ENCODE peak calls at places on chromosome 1, in nine cellular contexts. One of them, this sample, is unnamed.

GRCh38 chr1:223731076-223731770 is 18.9 kb downstream of the CAPN2 start:
- DNase-seq in A549: no peak
- DNase-seq in upper lobe of left lung: no peak
- DNase-seq in transverse colon: peak
- DNase-seq in tibial nerve: peak
- DNase-seq in stomach: peak
- DNase-seq in ovary: peak
- DNase-seq in sigmoid colon: peak
- DNase-seq in SK-N-SH: no peak
- DNase-seq in this sample: peak

GRCh38 chr1:115306146-115306545 is 31.9 kb downstream of the NGF start:
- DNase-seq in A549: no peak
- DNase-seq in upper lobe of left lung: no peak
- DNase-seq in transverse colon: no peak
- DNase-seq in tibial nerve: no peak
- DNase-seq in stomach: no peak
- DNase-seq in ovary: no peak
- DNase-seq in sigmoid colon: no peak
- DNase-seq in SK-N-SH: no peak
- DNase-seq in this sample: no peak

GRCh38 chr1:78722521-78722920 is 72.9 kb downstream of the IFI44 start:
- DNase-seq in A549: no peak
- DNase-seq in upper lobe of left lung: no peak
- DNase-seq in transverse colon: no peak
- DNase-seq in tibial nerve: no peak
- DNase-seq in stomach: no peak
- DNase-seq in ovary: no peak
- DNase-seq in sigmoid colon: no peak
- DNase-seq in SK-N-SH: no peak
- DNase-seq in this sample: no peak

GRCh38 chr1:30716646-30717045 is 6.7 kb downstream of the MATN1 start:
- DNase-seq in A549: no peak
- DNase-seq in upper lobe of left lung: no peak
- DNase-seq in transverse colon: no peak
- DNase-seq in tibial nerve: no peak
- DNase-seq in stomach: no peak
- DNase-seq in ovary: peak
- DNase-seq in sigmoid colon: no peak
- DNase-seq in SK-N-SH: no peak
- DNase-seq in this sample: no peak

GRCh38 chr1:154880651-154881050 is 10.6 kb upstream of the KCNN3 start:
- DNase-seq in A549: no peak
- DNase-seq in upper lobe of left lung: no peak
- DNase-seq in transverse colon: no peak
- DNase-seq in tibial nerve: no peak
- DNase-seq in stomach: no peak
- DNase-seq in ovary: no peak
- DNase-seq in sigmoid colon: peak
- DNase-seq in SK-N-SH: no peak
- DNase-seq in this sample: peak

GRCh38 chr1:200665851-200666250 is 3.9 kb downstream of the DDX59 start:
- DNase-seq in A549: no peak
- DNase-seq in upper lobe of left lung: no peak
- DNase-seq in transverse colon: no peak
- DNase-seq in tibial nerve: no peak
- DNase-seq in stomach: no peak
- DNase-seq in ovary: no peak
- DNase-seq in sigmoid colon: no peak
- DNase-seq in SK-N-SH: no peak
- DNase-seq in this sample: no peak

GRCh38 chr1:22418852-22419480 is 32.7 kb upstream of the ZBTB40 start:
- DNase-seq in A549: no peak
- DNase-seq in upper lobe of left lung: no peak
- DNase-seq in transverse colon: no peak
- DNase-seq in tibial nerve: no peak
- DNase-seq in stomach: no peak
- DNase-seq in ovary: no peak
- DNase-seq in sigmoid colon: no peak
- DNase-seq in SK-N-SH: no peak
- DNase-seq in this sample: no peak

GRCh38 chr1:202567747-202568146 is 142.5 kb downstream of the SYT2 start:
- DNase-seq in A549: no peak
- DNase-seq in upper lobe of left lung: no peak
- DNase-seq in transverse colon: no peak
- DNase-seq in tibial nerve: no peak
- DNase-seq in stomach: no peak
- DNase-seq in ovary: no peak
- DNase-seq in sigmoid colon: no peak
- DNase-seq in SK-N-SH: no peak
- DNase-seq in this sample: no peak

GRCh38 chr1:88730132-88730675 is 46.1 kb downstream of the PKN2 start:
- DNase-seq in A549: no peak
- DNase-seq in upper lobe of left lung: no peak
- DNase-seq in transverse colon: no peak
- DNase-seq in tibial nerve: no peak
- DNase-seq in stomach: no peak
- DNase-seq in ovary: no peak
- DNase-seq in sigmoid colon: no peak
- DNase-seq in SK-N-SH: no peak
- DNase-seq in this sample: no peak

GRCh38 chr1:209536843-209537242 is 46.7 kb upstream of the CAMK1G start:
- DNase-seq in A549: no peak
- DNase-seq in upper lobe of left lung: no peak
- DNase-seq in transverse colon: no peak
- DNase-seq in tibial nerve: no peak
- DNase-seq in stomach: no peak
- DNase-seq in ovary: no peak
- DNase-seq in sigmoid colon: no peak
- DNase-seq in SK-N-SH: no peak
- DNase-seq in this sample: peak

GRCh38 chr1:69315823-69316222 is 251.9 kb upstream of the LRRC7 start:
- DNase-seq in A549: no peak
- DNase-seq in upper lobe of left lung: no peak
- DNase-seq in transverse colon: no peak
- DNase-seq in tibial nerve: no peak
- DNase-seq in stomach: no peak
- DNase-seq in ovary: no peak
- DNase-seq in sigmoid colon: no peak
- DNase-seq in SK-N-SH: peak
- DNase-seq in this sample: no peak

GRCh38 chr1:89609781-89610456 is 23.0 kb upstream of the LRRC8C start:
- DNase-seq in A549: no peak
- DNase-seq in upper lobe of left lung: peak
- DNase-seq in transverse colon: no peak
- DNase-seq in tibial nerve: no peak
- DNase-seq in stomach: no peak
- DNase-seq in ovary: no peak
- DNase-seq in sigmoid colon: no peak
- DNase-seq in SK-N-SH: no peak
- DNase-seq in this sample: no peak

GRCh38 chr1:183025782-183026774 is 2.9 kb downstream of the LAMC1 start:
- DNase-seq in A549: no peak
- DNase-seq in upper lobe of left lung: no peak
- DNase-seq in transverse colon: no peak
- DNase-seq in tibial nerve: no peak
- DNase-seq in stomach: no peak
- DNase-seq in ovary: no peak
- DNase-seq in sigmoid colon: no peak
- DNase-seq in SK-N-SH: no peak
- DNase-seq in this sample: no peak

GRCh38 chr1:101338714-101339430 is 102.1 kb downstream of the S1PR1 start:
- DNase-seq in A549: no peak
- DNase-seq in upper lobe of left lung: no peak
- DNase-seq in transverse colon: no peak
- DNase-seq in tibial nerve: no peak
- DNase-seq in stomach: no peak
- DNase-seq in ovary: no peak
- DNase-seq in sigmoid colon: no peak
- DNase-seq in SK-N-SH: no peak
- DNase-seq in this sample: no peak

GRCh38 chr1:31780632-31781031 is 16.5 kb upstream of the ADGRB2 start:
- DNase-seq in A549: no peak
- DNase-seq in upper lobe of left lung: no peak
- DNase-seq in transverse colon: no peak
- DNase-seq in tibial nerve: no peak
- DNase-seq in stomach: no peak
- DNase-seq in ovary: no peak
- DNase-seq in sigmoid colon: no peak
- DNase-seq in SK-N-SH: no peak
- DNase-seq in this sample: no peak

GRCh38 chr1:17117451-17118265 is 1.6 kb downstream of the PADI2 start:
- DNase-seq in A549: no peak
- DNase-seq in upper lobe of left lung: no peak
- DNase-seq in transverse colon: no peak
- DNase-seq in tibial nerve: no peak
- DNase-seq in stomach: no peak
- DNase-seq in ovary: no peak
- DNase-seq in sigmoid colon: no peak
- DNase-seq in SK-N-SH: no peak
- DNase-seq in this sample: no peak
- H3K4me3 ChIP-seq in A549: no peak
- H3K4me3 ChIP-seq in upper lobe of left lung: no peak
- H3K4me3 ChIP-seq in transverse colon: peak
- H3K4me3 ChIP-seq in tibial nerve: peak
- H3K4me3 ChIP-seq in stomach: no peak
- H3K4me3 ChIP-seq in ovary: no peak
- H3K4me3 ChIP-seq in sigmoid colon: no peak
- H3K4me3 ChIP-seq in SK-N-SH: no peak
- H3K4me3 ChIP-seq in this sample: no peak

DNA sequence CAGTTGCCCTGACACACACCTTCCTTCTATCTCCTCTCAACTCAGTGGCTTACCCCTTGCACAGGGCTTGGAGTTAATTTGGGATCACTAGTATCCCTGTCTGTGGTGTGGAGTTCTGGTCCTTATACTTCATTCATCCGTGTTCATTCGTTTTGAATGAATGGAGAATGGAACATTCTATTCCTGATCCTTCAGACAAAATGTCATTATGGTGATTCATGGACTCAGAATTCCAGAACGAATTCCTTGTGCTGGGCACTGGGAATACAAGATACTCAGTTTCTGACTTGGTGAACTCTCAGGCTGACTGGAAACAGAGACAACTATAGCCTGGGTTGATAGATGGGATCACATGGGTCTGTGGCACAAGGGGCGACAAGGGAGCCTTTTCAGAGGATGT is 49.9 kb upstream of the TRABD2B start:
- DNase-seq in A549: no peak
- DNase-seq in upper lobe of left lung: no peak
- DNase-seq in transverse colon: no peak
- DNase-seq in tibial nerve: no peak
- DNase-seq in stomach: no peak
- DNase-seq in ovary: no peak
- DNase-seq in sigmoid colon: no peak
- DNase-seq in SK-N-SH: no peak
- DNase-seq in this sample: no peak
- TF ChIP-seq EP300 in A549: no peak
- TF ChIP-seq EP300 in upper lobe of left lung: no peak
- TF ChIP-seq EP300 in transverse colon: no peak
- TF ChIP-seq EP300 in tibial nerve: no peak
- TF ChIP-seq EP300 in stomach: no peak
- TF ChIP-seq EP300 in ovary: no peak
- TF ChIP-seq EP300 in sigmoid colon: no peak
- TF ChIP-seq EP300 in SK-N-SH: no peak
- TF ChIP-seq EP300 in this sample: no peak

DNA sequence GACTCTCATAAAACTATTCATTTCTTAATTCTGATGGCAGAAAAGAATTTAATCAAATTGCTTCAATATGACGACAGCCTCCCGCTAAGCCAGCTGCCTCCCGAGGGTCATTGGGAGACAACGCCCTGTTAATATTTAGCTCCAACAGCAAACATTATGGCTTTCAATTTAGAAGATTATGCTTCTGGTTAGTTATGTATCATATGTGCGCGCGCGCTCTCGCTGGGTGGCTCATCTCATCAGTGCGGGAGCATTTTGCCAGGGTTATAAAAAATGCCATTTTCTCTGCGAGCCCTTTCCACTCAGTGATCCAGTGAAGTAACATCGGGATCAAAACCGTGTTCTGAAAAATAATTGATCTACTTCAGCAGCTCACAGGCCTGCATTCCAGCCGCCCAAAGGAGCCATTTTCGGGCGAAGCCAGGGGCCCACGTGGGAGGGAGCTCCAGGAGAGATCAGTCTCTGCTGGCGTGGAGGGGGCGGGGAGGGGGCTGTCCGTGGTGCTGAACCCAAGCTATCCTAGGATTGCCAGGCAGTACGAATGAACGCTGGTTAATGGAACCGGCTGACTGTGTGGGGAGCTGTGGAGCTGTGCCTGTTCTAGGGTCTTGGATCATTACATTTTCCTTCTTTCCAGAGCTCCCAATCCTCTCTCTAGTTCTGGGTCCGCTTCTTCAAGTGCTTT is 219.1 kb upstream of the ZC3H12A start:
- DNase-seq in A549: peak
- DNase-seq in upper lobe of left lung: no peak
- DNase-seq in transverse colon: no peak
- DNase-seq in tibial nerve: no peak
- DNase-seq in stomach: no peak
- DNase-seq in ovary: no peak
- DNase-seq in sigmoid colon: no peak
- DNase-seq in SK-N-SH: no peak
- DNase-seq in this sample: no peak
- H3K4me3 ChIP-seq in A549: no peak
- H3K4me3 ChIP-seq in upper lobe of left lung: no peak
- H3K4me3 ChIP-seq in transverse colon: no peak
- H3K4me3 ChIP-seq in tibial nerve: no peak
- H3K4me3 ChIP-seq in stomach: no peak
- H3K4me3 ChIP-seq in ovary: no peak
- H3K4me3 ChIP-seq in sigmoid colon: no peak
- H3K4me3 ChIP-seq in SK-N-SH: no peak
- H3K4me3 ChIP-seq in this sample: no peak

GRCh38 chr1:47577310-47578025 is 139.6 kb downstream of the FOXD2 start:
- DNase-seq in A549: no peak
- DNase-seq in upper lobe of left lung: no peak
- DNase-seq in transverse colon: no peak
- DNase-seq in tibial nerve: no peak
- DNase-seq in stomach: no peak
- DNase-seq in ovary: no peak
- DNase-seq in sigmoid colon: no peak
- DNase-seq in SK-N-SH: no peak
- DNase-seq in this sample: peak

GRCh38 chr1:47578862-47579419 is 141.1 kb downstream of the FOXD2 start:
- DNase-seq in A549: no peak
- DNase-seq in upper lobe of left lung: no peak
- DNase-seq in transverse colon: no peak
- DNase-seq in tibial nerve: no peak
- DNase-seq in stomach: no peak
- DNase-seq in ovary: no peak
- DNase-seq in sigmoid colon: no peak
- DNase-seq in SK-N-SH: no peak
- DNase-seq in this sample: peak

GRCh38 chr1:47579809-47580208 is 142.0 kb downstream of the FOXD2 start:
- DNase-seq in A549: no peak
- DNase-seq in upper lobe of left lung: no peak
- DNase-seq in transverse colon: no peak
- DNase-seq in tibial nerve: no peak
- DNase-seq in stomach: no peak
- DNase-seq in ovary: no peak
- DNase-seq in sigmoid colon: no peak
- DNase-seq in SK-N-SH: no peak
- DNase-seq in this sample: no peak

GRCh38 chr1:47576758-47577115 is 138.9 kb downstream of the FOXD2 start:
- DNase-seq in A549: no peak
- DNase-seq in upper lobe of left lung: no peak
- DNase-seq in transverse colon: no peak
- DNase-seq in tibial nerve: no peak
- DNase-seq in stomach: no peak
- DNase-seq in ovary: no peak
- DNase-seq in sigmoid colon: no peak
- DNase-seq in SK-N-SH: no peak
- DNase-seq in this sample: no peak

GRCh38 chr1:47578026-47578861 is 140.4 kb downstream of the FOXD2 start:
- DNase-seq in A549: no peak
- DNase-seq in upper lobe of left lung: peak
- DNase-seq in transverse colon: peak
- DNase-seq in tibial nerve: peak
- DNase-seq in stomach: no peak
- DNase-seq in ovary: no peak
- DNase-seq in sigmoid colon: peak
- DNase-seq in SK-N-SH: peak
- DNase-seq in this sample: peak
- TF ChIP-seq EP300 in A549: no peak
- TF ChIP-seq EP300 in upper lobe of left lung: no peak
- TF ChIP-seq EP300 in transverse colon: no peak
- TF ChIP-seq EP300 in tibial nerve: peak
- TF ChIP-seq EP300 in stomach: no peak
- TF ChIP-seq EP300 in ovary: no peak
- TF ChIP-seq EP300 in sigmoid colon: no peak
- TF ChIP-seq EP300 in SK-N-SH: no peak
- TF ChIP-seq EP300 in this sample: no peak